ENCODE peak calls at places on chromosomes 3 and 15, in four cellular contexts. Y, K, J and P are unnamed samples.

GRCh38 chr3:22170370-22170769 is 419.4 kb upstream of the ZNF385D start:
- DNase-seq in K (no peak), Y (no peak), J (no peak), P (no peak)

GRCh38 chr3:33716227-33716626 is 1.8 kb downstream of the CLASP2 start:
- DNase-seq in J (peak), K (no peak), Y (no peak), P (no peak)

GRCh38 chr3:48130321-48130881 is 57.8 kb downstream of the CDC25A start:
- DNase-seq in Y (peak), J (peak), K (peak), P (peak)

GRCh38 chr15:60634815-60635214 is 155.9 kb upstream of the ICE2 start:
- DNase-seq in K (no peak), Y (no peak), J (no peak), P (no peak)

GRCh38 chr3:45496550-45496949 is 98.0 kb upstream of the LIMD1 start:
- DNase-seq in K (peak), Y (no peak), J (peak), P (no peak)

GRCh38 chr3:11774296-11774877 is 72.3 kb downstream of the TAMM41 start:
- DNase-seq in Y (peak), J (peak), K (no peak), P (no peak)

GRCh38 chr3:126541628-126542339 is 16.9 kb downstream of the C3orf22 start:
- DNase-seq in Y (peak), K (no peak), J (no peak), P (no peak)

GRCh38 chr15:60392601-60392985 is 5.2 kb downstream of the ANXA2 start:
- DNase-seq in K (no peak), J (peak), Y (no peak), P (no peak)

GRCh38 chr3:194447161-194447560 is 39.6 kb downstream of the ATP13A3 start:
- DNase-seq in Y (peak), K (no peak), J (no peak), P (no peak)
- H3K4me3 ChIP-seq in Y (no peak), K (no peak), J (no peak), P (no peak)

GRCh38 chr15:39474657-39475056 is 106.2 kb upstream of the THBS1 start:
- DNase-seq in K (no peak), J (no peak), Y (no peak), P (no peak)

GRCh38 chr15:39471791-39472190 is 109.1 kb upstream of the THBS1 start:
- DNase-seq in K (no peak), Y (no peak), J (no peak), P (no peak)

GRCh38 chr15:39468341-39468740 is 112.5 kb upstream of the THBS1 start:
- DNase-seq in K (no peak), Y (no peak), J (no peak), P (no peak)

GRCh38 chr15:39468828-39469227 is 112.1 kb upstream of the THBS1 start:
- DNase-seq in J (no peak), K (no peak), Y (no peak), P (no peak)

DNA sequence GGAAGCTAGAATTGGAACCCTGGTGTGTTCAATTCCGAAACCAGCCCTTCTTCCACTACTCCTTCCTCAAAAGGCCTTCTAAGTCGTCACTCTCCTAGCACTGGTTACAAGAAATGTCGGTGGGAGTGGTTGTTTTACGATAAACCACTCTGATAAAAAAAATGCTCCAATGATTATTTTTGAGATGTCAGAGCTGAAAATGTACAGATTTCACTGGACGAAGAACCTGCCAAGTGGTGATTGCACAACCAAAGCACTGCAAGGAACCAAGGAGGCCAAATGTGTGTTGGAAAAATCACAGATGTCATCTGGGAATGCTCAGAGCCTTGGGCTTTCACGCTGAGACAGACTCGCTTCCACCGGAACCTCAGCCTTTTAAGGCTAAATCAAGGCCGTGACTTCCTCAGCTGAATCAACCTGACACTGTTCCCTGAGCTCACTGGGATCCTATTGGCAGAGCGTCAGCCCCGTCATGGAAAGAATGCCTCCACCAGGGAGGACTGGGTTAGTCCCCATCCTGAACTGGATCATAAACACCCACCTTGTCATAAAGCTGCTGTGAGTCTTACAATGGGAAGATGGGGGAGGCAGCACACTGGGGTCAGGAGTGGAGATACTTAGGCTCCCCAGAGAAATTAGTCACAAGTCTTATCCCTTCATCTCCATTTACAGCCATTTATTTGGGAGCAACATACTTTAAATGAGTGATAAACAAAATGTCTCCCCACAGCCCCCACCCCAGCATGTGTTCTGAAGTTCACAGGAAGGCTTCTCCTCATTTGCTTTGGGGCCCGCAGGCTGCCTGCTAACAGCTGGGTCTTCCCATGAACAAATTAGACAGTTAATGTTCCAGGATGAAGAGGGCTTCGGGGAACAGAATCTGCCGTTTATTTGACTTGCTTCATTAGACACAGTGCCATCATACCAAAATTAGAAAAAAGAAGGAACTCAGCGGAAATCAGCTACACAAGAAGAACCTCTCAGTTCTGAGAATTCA is 107.9 kb upstream of the THBS1 start:
- DNase-seq in J (no peak), K (peak), Y (peak), P (peak)
- H3K4me3 ChIP-seq in J (no peak), K (no peak), Y (no peak), P (no peak)

DNA sequence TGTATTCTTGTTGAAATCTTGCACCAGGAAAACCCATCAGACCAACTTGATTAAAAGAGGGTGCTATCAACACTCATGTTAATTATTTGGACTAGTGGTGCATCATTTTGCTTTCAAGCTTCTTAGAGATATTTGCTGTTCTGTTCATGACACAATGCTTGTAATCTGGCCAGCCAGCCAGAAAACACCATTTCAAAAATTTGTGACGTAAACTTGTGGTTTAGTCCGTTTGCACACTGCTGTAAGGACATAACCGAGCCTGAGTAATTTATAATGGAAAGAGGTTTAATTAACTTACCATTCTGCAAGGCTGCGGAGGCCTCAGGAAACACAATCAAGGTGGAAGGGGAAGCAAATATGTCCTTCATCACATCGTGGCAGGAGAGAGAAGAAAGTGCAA is 374.3 kb upstream of the TGFBR2 start:
- DNase-seq in Y (no peak), J (no peak), K (peak), P (no peak)
- H3K4me3 ChIP-seq in Y (no peak), J (no peak), K (no peak), P (no peak)

GRCh38 chr15:33197636-33198035 is 3.1 kb upstream of the FMN1 start:
- DNase-seq in J (no peak), Y (no peak), K (no peak), P (no peak)

GRCh38 chr15:33204087-33204486 is 9.6 kb upstream of the FMN1 start:
- DNase-seq in Y (no peak), K (no peak), J (no peak), P (no peak)

GRCh38 chr15:33200444-33200843 is 5.9 kb upstream of the FMN1 start:
- DNase-seq in Y (no peak), J (no peak), K (no peak), P (no peak)

GRCh38 chr15:33200903-33201302 is 6.4 kb upstream of the FMN1 start:
- DNase-seq in J (no peak), K (no peak), Y (no peak), P (no peak)

GRCh38 chr15:33201376-33202189 is 7.1 kb upstream of the FMN1 start:
- DNase-seq in K (no peak), J (no peak), Y (peak), P (peak)
- H3K4me3 ChIP-seq in K (peak), J (peak), Y (peak), P (peak)

GRCh38 chr3:38002940-38003339 is 12.4 kb downstream of the VILL start:
- DNase-seq in Y (no peak), K (no peak), J (no peak), P (peak)

GRCh38 chr3:38003371-38003816 is 12.8 kb downstream of the VILL start:
- DNase-seq in Y (peak), K (no peak), J (peak), P (peak)

GRCh38 chr3:38004415-38005075 is 14.0 kb downstream of the VILL start:
- DNase-seq in K (no peak), Y (peak), J (peak), P (peak)

GRCh38 chr3:38005076-38006020 is 14.8 kb downstream of the VILL start:
- DNase-seq in Y (peak), J (no peak), K (no peak), P (peak)

DNA sequence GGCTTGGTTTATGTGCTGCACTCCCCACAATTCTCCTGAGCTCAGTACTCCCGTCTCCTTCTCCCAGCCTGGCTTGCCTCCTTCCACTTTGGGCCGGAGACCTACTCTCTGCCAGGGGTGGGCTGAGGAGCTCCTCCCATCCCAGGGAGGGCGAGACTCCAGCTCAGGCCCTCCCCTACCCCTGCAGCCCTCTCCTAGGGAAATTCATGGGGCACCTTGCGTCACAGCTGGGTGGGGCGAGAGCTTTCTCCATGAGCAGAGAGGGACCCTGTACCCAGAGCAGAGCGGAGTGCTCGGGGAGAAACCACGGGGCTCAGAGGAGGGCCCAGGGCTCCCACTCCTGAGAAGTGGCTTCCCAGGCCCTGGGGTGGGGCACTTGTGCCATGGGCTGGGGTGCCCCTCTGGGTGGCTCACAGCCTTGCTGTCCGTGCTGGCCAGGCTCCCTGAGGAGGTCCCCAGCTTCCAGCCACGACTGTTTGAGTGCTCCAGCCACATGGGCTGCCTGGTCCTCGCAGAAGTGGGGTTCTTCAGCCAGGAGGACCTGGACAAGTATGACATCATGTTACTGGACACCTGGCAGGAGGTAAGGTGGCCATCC is 13.3 kb downstream of the VILL start:
- DNase-seq in K (no peak), Y (no peak), J (no peak), P (no peak)
- H3K4me3 ChIP-seq in K (no peak), Y (no peak), J (no peak), P (no peak)

DNA sequence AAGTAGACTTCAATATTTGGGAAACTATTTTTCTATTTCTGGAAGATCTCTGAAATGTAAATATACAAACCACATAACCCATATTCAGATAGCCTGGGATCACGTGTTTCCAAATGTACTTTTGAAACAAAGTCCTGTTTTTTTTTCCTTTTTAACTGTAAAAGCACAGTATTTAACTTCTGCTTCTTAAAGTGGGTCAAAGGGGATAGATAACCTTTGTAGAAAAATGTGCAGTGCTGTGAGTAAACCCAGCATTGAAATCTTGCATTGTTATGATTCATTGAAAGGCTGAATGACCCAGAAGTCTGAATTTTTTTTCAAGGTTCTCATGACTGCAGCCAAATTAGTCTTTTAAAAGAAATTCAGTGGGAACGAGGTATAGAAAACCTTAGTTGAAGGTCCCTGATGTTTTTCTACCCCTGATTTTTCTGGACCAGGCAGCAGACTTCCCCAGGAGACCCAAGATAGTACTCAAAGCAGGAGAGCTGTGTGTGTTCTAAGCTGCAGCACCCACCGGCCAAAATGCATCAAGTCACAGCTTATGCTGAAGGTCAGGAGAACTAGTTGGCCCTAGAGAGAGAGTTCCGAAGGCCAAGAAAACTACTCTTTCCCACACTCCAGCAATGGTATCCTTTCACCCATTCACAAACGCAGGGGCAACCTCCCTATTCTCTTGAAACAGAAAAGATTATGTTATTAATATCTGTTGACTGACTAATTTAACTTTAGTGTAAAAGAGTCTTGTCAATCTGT is 43.6 kb upstream of the APH1B start:
- DNase-seq in J (no peak), K (peak), Y (no peak), P (no peak)
- H3K4me3 ChIP-seq in J (no peak), K (no peak), Y (no peak), P (no peak)

GRCh38 chr3:184711366-184712247 is at the start of gene MAGEF1:
- DNase-seq in Y (peak), J (peak), K (peak), P (peak)

GRCh38 chr3:184715943-184716651 is 4.2 kb upstream of the MAGEF1 start:
- DNase-seq in Y (no peak), J (no peak), K (no peak), P (no peak)

GRCh38 chr3:184712579-184713355 is 903 bp upstream of the MAGEF1 start:
- DNase-seq in J (peak), Y (no peak), K (no peak), P (no peak)

GRCh38 chr3:184712248-184712559 is 340 bp upstream of the MAGEF1 start:
- DNase-seq in K (no peak), J (no peak), Y (no peak), P (no peak)

DNA sequence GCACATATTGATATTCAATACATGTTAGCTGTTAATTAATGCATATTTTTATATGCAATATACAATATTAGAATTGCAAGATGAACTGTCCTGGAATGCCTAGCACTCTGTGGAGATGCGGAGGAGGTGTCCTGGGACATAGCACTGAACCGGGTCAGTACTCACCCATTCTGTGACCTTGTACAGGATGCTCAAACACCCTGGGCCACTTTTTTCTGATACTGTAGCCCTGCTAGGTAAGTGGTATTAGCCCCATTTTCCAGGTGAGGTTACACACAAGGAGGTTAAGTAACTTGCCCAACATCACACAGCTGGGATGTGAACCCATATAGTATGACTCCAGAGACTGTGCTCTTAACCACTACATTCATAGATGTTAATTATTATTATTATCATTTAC is 1.7 kb upstream of the MAGEF1 start:
- DNase-seq in J (no peak), Y (no peak), K (no peak), P (no peak)
- H3K4me3 ChIP-seq in J (no peak), Y (no peak), K (no peak), P (no peak)

DNA sequence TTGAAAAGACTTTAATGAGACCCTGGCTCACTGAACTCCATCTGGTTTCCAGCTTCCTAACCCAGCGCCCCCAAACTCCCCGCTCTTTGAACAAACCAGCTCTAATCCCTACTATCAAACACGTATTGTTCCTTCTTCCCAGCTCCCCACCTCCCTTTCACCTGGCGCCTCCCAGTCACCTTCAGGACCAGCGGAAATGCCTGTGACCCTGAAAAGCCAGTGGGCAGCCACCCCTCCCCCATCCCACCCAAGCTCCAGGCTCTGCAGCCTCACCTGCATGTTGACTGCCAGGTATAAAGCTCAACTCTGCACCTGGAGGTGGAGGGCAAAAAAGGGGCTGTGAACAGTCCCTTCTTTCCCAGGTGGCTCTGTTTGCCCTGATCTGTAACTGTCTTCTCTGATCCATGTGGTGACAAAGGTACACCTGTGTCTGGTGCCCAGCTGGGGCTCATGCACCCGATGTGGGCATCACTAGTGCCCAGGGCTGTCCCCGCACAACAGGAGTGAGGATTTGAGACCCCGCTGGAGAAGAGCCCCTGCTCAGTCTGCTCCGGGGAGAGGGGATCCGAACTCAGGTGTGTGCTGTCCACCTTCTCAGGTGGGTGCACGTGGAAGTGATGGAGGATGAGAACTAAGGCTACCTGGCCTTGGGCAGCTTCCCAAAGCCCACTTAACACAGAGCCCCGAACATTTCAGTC is 129.0 kb downstream of the NSMCE3 start:
- DNase-seq in J (no peak), K (no peak), Y (peak), P (peak)
- H3K4me3 ChIP-seq in J (no peak), K (no peak), Y (no peak), P (no peak)

GRCh38 chr3:129410971-129411370 is 17.5 kb downstream of the EFCAB12 start:
- DNase-seq in Y (no peak), J (no peak), K (no peak), P (no peak)

GRCh38 chr3:129413687-129414506 is 14.5 kb downstream of the EFCAB12 start:
- DNase-seq in Y (no peak), J (no peak), K (peak), P (no peak)

GRCh38 chr3:129415378-129415777 is 13.1 kb downstream of the EFCAB12 start:
- DNase-seq in K (no peak), Y (no peak), J (no peak), P (no peak)

GRCh38 chr3:129409541-129409940 is 18.9 kb downstream of the EFCAB12 start:
- DNase-seq in Y (no peak), K (no peak), J (no peak), P (no peak)

GRCh38 chr3:129412542-129413198 is 15.8 kb downstream of the EFCAB12 start:
- DNase-seq in J (no peak), Y (no peak), K (peak), P (no peak)
- H3K4me3 ChIP-seq in J (no peak), Y (no peak), K (no peak), P (no peak)